ENCODE peak calls at places on chromosomes 7 and 10, in four cellular contexts. Z is hepatocyte, O is HCT116, X is heart left ventricle. B is an unnamed sample.

GRCh38 chr7:38054199-38054598 is 123.8 kb upstream of the STARD3NL start:
- DNase-seq in Z (no peak), O (no peak), X (no peak), B (no peak)

GRCh38 chr10:115857856-115858255 is 415.1 kb downstream of the GFRA1 start:
- DNase-seq in Z (no peak), O (no peak), X (no peak), B (no peak)

GRCh38 chr10:66234872-66235271 is 691.0 kb upstream of the LRRTM3 start:
- DNase-seq in Z (no peak), O (no peak), X (no peak), B (no peak)

GRCh38 chr10:112985701-112986510 is 35.9 kb downstream of the TCF7L2 start:
- DNase-seq in Z (no peak), O (no peak), X (no peak), B (peak; percentile 18)

GRCh38 chr7:79149831-79150230 is 303.6 kb downstream of the MAGI2 start:
- DNase-seq in Z (no peak), O (no peak), X (no peak), B (no peak)

GRCh38 chr10:3666525-3667302 is 118.3 kb downstream of the KLF6 start:
- DNase-seq in Z (no peak), O (no peak), X (no peak), B (no peak)

GRCh38 chr10:13890617-13891541 is 304.1 kb downstream of the PRPF18 start:
- DNase-seq in Z (peak; percentile 20), O (no peak), X (peak; percentile 48), B (no peak)

GRCh38 chr10:127563718-127564553 is 14.8 kb downstream of the NPS start:
- DNase-seq in Z (peak; percentile 29), O (peak; percentile 24), X (no peak), B (no peak)

GRCh38 chr10:121155742-121156141 is 304.6 kb downstream of the WDR11 start:
- DNase-seq in Z (peak; percentile 40), O (no peak), X (no peak), B (no peak)

GRCh38 chr10:61733358-61733940 is 70.7 kb downstream of the CABCOCO1 start:
- DNase-seq in Z (peak; percentile 71), O (peak; percentile 47), X (peak; percentile 10), B (peak; percentile 5)

GRCh38 chr10:3480281-3480999 is 304.6 kb downstream of the KLF6 start:
- DNase-seq in Z (no peak), O (no peak), X (no peak), B (no peak)

GRCh38 chr7:99037327-99037940 is 106.5 kb downstream of the SMURF1 start:
- DNase-seq in Z (no peak), O (no peak), X (no peak), B (no peak)

GRCh38 chr10:113386005-113386404 is 166.8 kb upstream of the HABP2 start:
- DNase-seq in Z (no peak), O (peak; percentile 38), X (no peak), B (no peak)

GRCh38 chr10:48811917-48812316 is 127.2 kb downstream of the WDFY4 start:
- DNase-seq in Z (no peak), O (no peak), X (no peak), B (peak; percentile 38)

GRCh38 chr10:14875941-14876340 is 2.7 kb upstream of the SUV39H2 start:
- DNase-seq in Z (no peak), O (no peak), X (no peak), B (no peak)

GRCh38 chr7:47610506-47611044 is 28.7 kb upstream of the TNS3 start:
- DNase-seq in Z (peak; percentile 43), O (no peak), X (no peak), B (no peak)

GRCh38 chr7:133315332-133316040 is 62.6 kb downstream of the EXOC4 start:
- DNase-seq in Z (no peak), O (no peak), X (no peak), B (no peak)

GRCh38 chr10:118108194-118109026 is 61.7 kb upstream of the RAB11FIP2 start:
- DNase-seq in Z (peak; percentile 8), O (no peak), X (no peak), B (peak; percentile 50)

GRCh38 chr10:118107541-118107940 is 60.8 kb upstream of the RAB11FIP2 start:
- DNase-seq in Z (no peak), O (no peak), X (no peak), B (no peak)

GRCh38 chr10:118107040-118107439 is 60.3 kb upstream of the RAB11FIP2 start:
- DNase-seq in Z (no peak), O (no peak), X (no peak), B (peak; percentile 23)

GRCh38 chr10:118102116-118102515 is 55.4 kb upstream of the RAB11FIP2 start:
- DNase-seq in Z (no peak), O (no peak), X (no peak), B (no peak)

GRCh38 chr10:118106426-118106825 is 59.7 kb upstream of the RAB11FIP2 start:
- DNase-seq in Z (peak; percentile 40), O (peak; percentile 8), X (peak; percentile 8), B (no peak)
- TF ChIP-seq CTCF in Z (peak; percentile 46), O (peak; percentile 71), X (peak; percentile 18), B (peak; percentile 52)

GRCh38 chr7:92745241-92745640 is 91.1 kb downstream of the CDK6 start:
- DNase-seq in Z (no peak), O (no peak), X (no peak), B (no peak)
- H3K4me1 ChIP-seq in Z (peaks cover 23% of the 10 kb centered on the region), O (peaks cover 11% of the 10 kb centered on the region), X (peaks cover 30% of the 10 kb centered on the region), B (peaks cover 53% of the 10 kb centered on the region)

DNA sequence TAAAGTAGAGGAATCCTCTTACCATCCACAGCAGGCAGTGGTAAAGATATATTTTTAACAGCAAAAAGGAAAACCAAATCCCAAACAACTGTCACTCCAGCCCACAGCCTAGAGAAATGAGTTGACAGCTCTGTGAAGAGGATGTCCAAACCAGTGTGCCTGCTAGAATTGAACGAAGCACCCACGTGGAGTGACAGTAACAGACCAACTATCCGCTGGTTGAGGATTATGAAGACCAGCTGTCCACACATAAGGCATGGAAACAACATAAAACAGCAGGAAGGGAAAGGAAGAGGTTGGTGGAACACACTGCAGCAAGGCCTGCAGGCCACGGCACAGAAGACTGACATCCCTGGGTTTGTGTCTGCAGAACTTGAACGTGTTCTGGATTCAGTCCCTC is 324.3 kb downstream of the BICC1 start:
- DNase-seq in Z (no peak), O (no peak), X (no peak), B (no peak)
- H3K27me3 ChIP-seq in Z (no peaks in the 10 kb centered on the region), O (no peaks in the 10 kb centered on the region), X (no peaks in the 10 kb centered on the region), B (no peaks in the 10 kb centered on the region)

GRCh38 chr10:92493362-92493761 is 80.5 kb downstream of the IDE start:
- DNase-seq in Z (no peak), O (no peak), X (no peak), B (no peak)

GRCh38 chr10:92490387-92490786 is 83.5 kb downstream of the IDE start:
- DNase-seq in Z (no peak), O (no peak), X (no peak), B (peak; percentile 47)

GRCh38 chr10:92492748-92493240 is 81.1 kb downstream of the IDE start:
- DNase-seq in Z (no peak), O (no peak), X (no peak), B (peak; percentile 73)

DNA sequence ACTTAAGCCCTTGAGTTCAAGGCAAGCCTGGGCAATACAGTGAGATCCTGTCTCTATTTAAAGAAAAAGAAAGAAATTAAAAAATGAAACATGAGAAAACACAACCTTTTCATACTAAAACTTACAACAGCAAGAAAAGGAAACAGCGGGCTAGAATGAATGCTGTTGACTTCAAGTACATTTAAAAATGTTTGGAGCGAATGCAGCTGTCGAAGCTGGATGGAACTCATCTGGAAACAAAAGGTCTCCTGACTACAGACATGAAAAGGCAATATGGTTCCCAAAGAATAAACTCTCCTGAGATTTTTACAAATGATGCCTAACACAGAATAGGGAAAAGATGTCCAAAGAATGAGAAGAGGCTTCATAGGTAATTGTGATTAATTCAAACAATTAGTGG is 79.4 kb downstream of the IDE start:
- DNase-seq in Z (no peak), O (no peak), X (no peak), B (no peak)
- TF ChIP-seq CTCF in Z (no peak), O (no peak), X (no peak), B (no peak)

GRCh38 chr10:34549953-34550352 is 265.1 kb downstream of the PARD3 start:
- DNase-seq in Z (no peak), O (no peak), X (no peak), B (no peak)
- H3K4me1 ChIP-seq in Z (peaks cover 7% of the 10 kb centered on the region), O (no peaks in the 10 kb centered on the region), X (peaks cover 23% of the 10 kb centered on the region), B (peaks cover 3% of the 10 kb centered on the region)

GRCh38 chr10:99540673-99541531 is 8.2 kb downstream of the NKX2-3 start:
- DNase-seq in Z (peak; percentile 77), O (no peak), X (no peak), B (no peak)
- H3K27me3 ChIP-seq in Z (peaks cover 99% of the 10 kb centered on the region), O (peaks cover 21% of the 10 kb centered on the region), X (peaks cover 93% of the 10 kb centered on the region), B (peaks cover 100% of the 10 kb centered on the region)

GRCh38 chr10:69758310-69758728 is 43.4 kb upstream of the COL13A1 start:
- DNase-seq in Z (no peak), O (no peak), X (no peak), B (no peak)
- TF ChIP-seq CTCF in Z (no peak), O (no peak), X (no peak), B (no peak)

GRCh38 chr10:95835911-95836310 is 71.9 kb upstream of the CC2D2B start:
- DNase-seq in Z (no peak), O (no peak), X (no peak), B (no peak)
- H3K4me1 ChIP-seq in Z (no peaks in the 10 kb centered on the region), O (no peaks in the 10 kb centered on the region), X (peaks cover 22% of the 10 kb centered on the region), B (no peaks in the 10 kb centered on the region)

GRCh38 chr10:45569471-45569870 is 103.1 kb downstream of the ZFAND4 start:
- DNase-seq in Z (no peak), O (no peak), X (no peak), B (no peak)
- H3K27me3 ChIP-seq in Z (no peaks in the 10 kb centered on the region), O (no peaks in the 10 kb centered on the region), X (no peaks in the 10 kb centered on the region), B (no peaks in the 10 kb centered on the region)

GRCh38 chr7:150322833-150323681 is at the start of the genes ACTR3C and LRRC61:
- DNase-seq in Z (peak; percentile 82), O (no peak), X (no peak), B (peak; percentile 19)
- TF ChIP-seq CTCF in Z (no peak), O (no peak), X (no peak), B (peak; percentile 21)

B was measured in foreskin keratinocyte.